ENCODE peak calls at places on chromosome 3, in four cellular contexts. Z is transverse colon, I is cardiac muscle cell, A is activated B cell treated with CpG ODN at 0.5 μM for 24 hours. G is an unnamed sample.
A peak's percentile ranks its signal among the peaks of the same experiment; 100 is the strongest.

GRCh38 chr3:15796771-15797599 is 794 bp downstream of the ANKRD28 start:
- DNase-seq in Z (no peak), A (peak; percentile 20), I (peak; percentile 8), G (no peak)

GRCh38 chr3:143171656-143172055 is 52.1 kb downstream of the CHST2 start:
- DNase-seq in Z (no peak), A (no peak), I (no peak), G (no peak)

GRCh38 chr3:112124901-112125607 is 8.0 kb downstream of the GCSAM start:
- DNase-seq in Z (no peak), I (no peak), A (no peak), G (no peak)

GRCh38 chr3:194687638-194688206 is 2.0 kb downstream of the FAM43A start:
- DNase-seq in A (peak; percentile 78), Z (peak; percentile 86), I (peak; percentile 86), G (peak; percentile 74)

GRCh38 chr3:154931484-154931883 is 148.6 kb upstream of the MME start:
- DNase-seq in I (no peak), Z (no peak), A (no peak), G (no peak)

GRCh38 chr3:128823638-128824037 is 55.8 kb upstream of the ACAD9 start:
- DNase-seq in I (no peak), A (no peak), Z (no peak), G (no peak)

GRCh38 chr3:36796896-36797295 is 32.5 kb upstream of the DCLK3 start:
- DNase-seq in Z (no peak), I (no peak), A (no peak), G (no peak)

GRCh38 chr3:195451373-195452000 is 8.7 kb upstream of the ACAP2 start:
- DNase-seq in A (no peak), I (no peak), Z (no peak), G (no peak)

GRCh38 chr3:25678581-25678980 is 13.9 kb upstream of the TOP2B start:
- DNase-seq in I (no peak), A (no peak), Z (no peak), G (no peak)

GRCh38 chr3:159824341-159824740 is 164.3 kb upstream of the IL12A start:
- DNase-seq in Z (peak; percentile 46), I (peak; percentile 30), A (no peak), G (no peak)

GRCh38 chr3:163490119-163490518 is 1588.2 kb downstream of the SI start:
- DNase-seq in A (no peak), I (peak; percentile 45), Z (peak; percentile 15), G (peak; percentile 49)

DNA sequence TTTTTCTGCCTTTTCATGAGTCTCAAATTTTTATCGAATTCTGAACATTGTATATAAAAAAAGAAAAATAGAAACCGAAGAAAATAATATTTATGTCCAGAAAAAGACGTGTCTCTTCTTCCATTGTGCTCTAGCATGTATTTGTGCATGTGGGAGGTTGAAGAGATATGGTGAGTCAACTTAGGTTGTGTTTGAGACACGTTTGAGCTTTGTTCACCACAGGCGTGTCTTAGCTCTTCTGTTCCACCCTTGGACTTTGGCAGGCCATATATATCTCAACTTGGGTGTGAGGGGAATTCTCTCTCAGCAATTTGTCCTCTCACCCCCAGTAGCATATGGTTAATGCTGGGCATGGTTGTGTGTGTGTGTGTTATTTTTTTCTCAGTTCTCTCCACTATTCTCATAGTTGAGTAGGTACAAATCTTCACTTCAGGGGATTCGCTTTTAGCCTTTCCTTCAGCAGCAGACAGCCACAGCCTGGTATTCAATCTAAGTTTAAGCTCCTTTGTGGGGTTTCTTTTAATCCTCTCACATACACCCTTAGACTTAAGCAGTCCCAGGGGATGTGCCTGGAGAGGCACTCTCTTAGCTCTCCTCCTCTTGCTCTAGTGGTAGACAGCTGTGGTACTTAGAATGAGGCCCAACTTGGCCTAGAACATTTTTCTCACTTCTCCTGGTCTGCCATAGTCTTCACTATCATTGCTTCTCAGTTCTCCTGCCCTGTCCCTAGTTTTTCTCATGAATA is 286.5 kb upstream of the RBMS3 start:
- DNase-seq in I (no peak), A (no peak), Z (no peak), G (no peak)
- TF ChIP-seq CTCF in I (no peak), A (no peak), Z (no peak), G (no peak)

DNA sequence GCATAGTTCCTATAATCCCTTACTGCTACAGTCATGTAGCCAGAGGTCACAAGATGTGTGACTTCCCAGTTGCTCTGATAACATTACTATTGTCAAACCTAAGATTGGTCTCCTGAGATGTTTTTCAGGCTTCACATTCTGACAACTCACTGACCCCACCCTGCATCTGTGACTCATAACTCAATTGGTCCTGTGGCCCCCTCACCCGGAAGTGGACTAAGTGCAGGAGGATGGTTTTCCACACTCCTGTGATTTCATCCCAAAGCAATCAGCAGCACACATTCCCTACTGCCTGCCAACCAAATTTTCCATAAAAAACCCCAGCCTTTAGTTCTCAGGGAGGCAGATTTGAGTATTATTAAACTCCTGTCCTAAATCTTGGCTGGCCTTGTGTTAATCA is 564.9 kb upstream of the ZNF385D start:
- DNase-seq in A (no peak), Z (no peak), I (no peak), G (no peak)
- TF ChIP-seq CTCF in A (no peak), Z (no peak), I (no peak), G (no peak)

GRCh38 chr3:157871248-157871647 is 235.0 kb downstream of the SHOX2 start:
- DNase-seq in A (no peak), Z (no peak), I (no peak), G (no peak)

GRCh38 chr3:157868168-157868567 is 238.1 kb downstream of the SHOX2 start:
- DNase-seq in I (no peak), Z (no peak), A (no peak), G (no peak)

GRCh38 chr3:157868881-157869280 is 237.3 kb downstream of the SHOX2 start:
- DNase-seq in A (no peak), I (no peak), Z (no peak), G (no peak)

GRCh38 chr3:157859541-157859940 is 246.7 kb downstream of the SHOX2 start:
- DNase-seq in I (no peak), Z (no peak), A (no peak), G (no peak)

GRCh38 chr3:157865449-157865862 is 240.8 kb downstream of the SHOX2 start:
- DNase-seq in Z (peak; percentile 54), A (peak; percentile 20), I (peak; percentile 9), G (no peak)
- TF ChIP-seq CTCF in Z (peak; percentile 53), A (no peak), I (peak; percentile 56), G (peak; percentile 58)

DNA sequence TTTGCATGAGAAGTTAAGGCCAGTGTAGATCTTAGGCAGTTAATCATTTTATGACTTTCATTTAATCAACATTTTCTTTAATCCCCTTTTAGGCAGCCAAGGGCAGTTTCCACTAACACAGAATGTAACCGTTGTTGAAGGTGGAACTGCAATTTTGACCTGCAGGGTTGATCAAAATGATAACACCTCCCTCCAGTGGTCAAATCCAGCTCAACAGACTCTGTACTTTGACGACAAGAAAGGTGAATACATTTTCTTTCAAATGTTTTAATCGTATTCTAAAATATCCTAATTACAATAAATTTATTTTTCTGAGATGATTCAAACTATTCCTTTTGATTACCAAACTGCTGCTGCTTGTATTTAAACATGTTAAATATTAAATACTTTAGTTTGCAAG is 843.2 kb downstream of the CADM2 start:
- DNase-seq in I (peak; percentile 35), A (no peak), Z (no peak), G (no peak)
- TF ChIP-seq CTCF in I (no peak), A (no peak), Z (no peak), G (no peak)

DNA sequence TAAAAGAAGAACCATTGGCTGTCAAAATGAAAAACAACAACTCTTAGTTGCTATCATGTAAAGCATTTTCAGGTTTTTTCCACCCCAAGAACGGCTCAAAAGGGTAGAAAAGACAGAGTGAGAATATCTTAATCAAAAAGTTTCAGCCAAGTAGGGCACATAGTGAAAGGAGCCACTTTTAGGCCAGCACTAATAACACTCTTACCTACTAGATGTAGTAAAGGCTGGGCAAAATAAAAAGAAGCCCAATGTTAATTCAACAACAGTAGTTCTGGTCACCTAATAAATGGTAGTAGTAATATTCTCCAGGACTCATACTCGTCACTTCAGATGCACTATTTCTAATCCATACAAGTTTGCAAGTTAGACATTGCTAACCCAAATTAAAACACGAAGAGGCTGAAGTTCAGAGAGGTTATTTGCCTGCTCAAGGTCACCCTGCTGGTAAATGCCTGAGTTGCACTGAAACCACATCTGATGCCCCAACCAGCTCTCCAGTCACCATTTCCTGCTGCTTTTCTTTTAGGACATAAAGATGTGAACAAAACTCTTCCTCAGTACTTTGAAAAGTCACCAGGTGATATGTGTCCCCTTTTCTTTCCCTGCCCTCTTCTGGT is 7.5 kb downstream of the GOLIM4 start:
- DNase-seq in A (no peak), Z (peak; percentile 38), I (peak; percentile 18), G (no peak)
- TF ChIP-seq CTCF in A (no peak), Z (peak; percentile 50), I (peak; percentile 25), G (peak; percentile 24)

DNA sequence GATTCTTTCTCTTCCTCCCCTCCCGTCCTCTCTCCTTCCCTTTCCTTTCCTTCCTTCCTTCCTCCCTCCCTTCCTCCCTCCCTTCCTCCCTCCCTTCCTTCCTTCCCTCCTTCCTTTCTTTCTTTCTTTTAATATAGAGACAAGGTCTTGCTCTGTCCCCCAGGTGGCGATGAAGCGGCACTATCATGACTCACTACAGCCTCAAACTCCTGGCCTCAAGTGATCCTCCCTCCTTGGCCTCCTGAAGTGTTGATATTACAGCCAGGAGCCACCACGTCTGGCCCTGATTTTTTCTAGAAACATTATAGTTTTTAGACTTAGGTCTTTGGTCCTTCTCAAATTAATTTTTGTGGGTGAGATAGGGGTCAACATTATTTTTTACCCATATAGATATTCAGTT is 15.5 kb downstream of the GRM2 start:
- DNase-seq in A (no peak), I (no peak), Z (no peak), G (no peak)
- TF ChIP-seq CTCF in A (no peak), I (no peak), Z (no peak), G (no peak)

G was measured in mucosa of descending colon.